ENCODE peak calls at places on chromosome 10, in seven cellular contexts. W is mucosa of gallbladder, U is epithelial cell of esophagus, V is Kasumi-1, Z is Ammon's horn, F is LoVo, X is NCI-H226. L is an unnamed sample.

GRCh38 chr10:42979181-42979580 is 97.7 kb upstream of the RET start:
- DNase-seq in W (no peak), U (no peak), V (no peak), Z (no peak), F (no peak), X (no peak), L (no peak)

GRCh38 chr10:22736134-22736533 is 21.8 kb upstream of the PIP4K2A start:
- DNase-seq in W (no peak), U (peak; percentile 65), V (no peak), Z (no peak), F (no peak), X (peak; percentile 63), L (peak; percentile 5)

GRCh38 chr10:110065269-110065668 is 57.5 kb downstream of the ADD3 start:
- DNase-seq in W (no peak), U (no peak), V (no peak), Z (no peak), F (no peak), X (no peak), L (no peak)

GRCh38 chr10:97673736-97674525 is 13.1 kb downstream of the AVPI1 start:
- DNase-seq in W (no peak), U (peak; percentile 57), V (peak; percentile 85), Z (peak; percentile 58), F (peak; percentile 61), X (peak; percentile 64), L (peak; percentile 86)

GRCh38 chr10:118564652-118565051 is 30.8 kb downstream of the PRLHR start:
- DNase-seq in W (no peak), U (peak; percentile 56), V (no peak), Z (peak; percentile 57), F (no peak), X (no peak), L (peak; percentile 6)

GRCh38 chr10:130021373-130021950 is 57.4 kb upstream of the EBF3 start:
- DNase-seq in W (no peak), U (no peak), V (no peak), Z (no peak), F (no peak), X (no peak), L (peak; percentile 95)

GRCh38 chr10:63323930-63324854 is 141.6 kb downstream of the JMJD1C start:
- DNase-seq in W (no peak), U (no peak), V (no peak), Z (no peak), F (no peak), X (no peak), L (no peak)

GRCh38 chr10:74223755-74224530 is 72.9 kb downstream of the ADK start:
- DNase-seq in W (no peak), U (peak; percentile 78), V (no peak), Z (no peak), F (no peak), X (peak; percentile 71), L (peak; percentile 62)

GRCh38 chr10:62817120-62817762 is 1.1 kb upstream of the EGR2 start:
- DNase-seq in W (no peak), U (peak; percentile 34), V (no peak), Z (peak; percentile 52), F (peak; percentile 12), X (peak; percentile 33), L (no peak)

GRCh38 chr10:782751-783648 is 93.5 kb upstream of the DIP2C start:
- DNase-seq in W (peak; percentile 7), U (no peak), V (no peak), Z (no peak), F (no peak), X (no peak), L (no peak)

GRCh38 chr10:95601116-95601719 is 40.0 kb upstream of the SORBS1 start:
- DNase-seq in W (peak; percentile 84), U (peak; percentile 87), V (peak; percentile 92), Z (peak; percentile 93), F (peak; percentile 75), X (peak; percentile 77), L (peak; percentile 86)

GRCh38 chr10:119362122-119362521 is 154.8 kb downstream of the GRK5 start:
- DNase-seq in W (peak; percentile 48), U (no peak), V (no peak), Z (no peak), F (no peak), X (no peak), L (peak; percentile 22)

GRCh38 chr10:30639946-30640786 is 10.6 kb upstream of the LYZL2 start:
- DNase-seq in W (no peak), U (peak; percentile 69), V (peak; percentile 81), Z (peak; percentile 75), F (peak; percentile 62), X (no peak), L (peak; percentile 84)

GRCh38 chr10:122490786-122491680 is 29.7 kb downstream of the HTRA1 start:
- DNase-seq in W (peak; percentile 75), U (peak; percentile 95), V (no peak), Z (peak; percentile 53), F (no peak), X (no peak), L (peak; percentile 76)

GRCh38 chr10:8054498-8055407 is at the start of gene GATA3:
- DNase-seq in W (no peak), U (peak; percentile 71), V (peak; percentile 13), Z (no peak), F (no peak), X (peak; percentile 50), L (no peak)

GRCh38 chr10:81200801-81201200 is 663.1 kb downstream of the SH2D4B start:
- DNase-seq in W (no peak), U (no peak), V (no peak), Z (no peak), F (no peak), X (no peak), L (no peak)

GRCh38 chr10:132421377-132422168 is 24.6 kb downstream of the PWWP2B start:
- DNase-seq in W (peak; percentile 83), U (peak; percentile 50), V (peak; percentile 63), Z (peak; percentile 57), F (peak; percentile 32), X (no peak), L (no peak)

GRCh38 chr10:80277567-80278250 is 11.7 kb downstream of the MAT1A start:
- DNase-seq in W (no peak), U (no peak), V (no peak), Z (no peak), F (no peak), X (no peak), L (no peak)

GRCh38 chr10:132742167-132742836 is 43.6 kb downstream of the NKX6-2 start:
- DNase-seq in W (no peak), U (no peak), V (no peak), Z (no peak), F (no peak), X (no peak), L (no peak)

GRCh38 chr10:69123306-69123746 is 652 bp upstream of the VPS26A start:
- DNase-seq in W (no peak), U (peak; percentile 60), V (peak; percentile 93), Z (no peak), F (peak; percentile 72), X (peak; percentile 58), L (peak; percentile 63)

GRCh38 chr10:132904814-132905649 is 37.3 kb downstream of the CFAP46 start:
- DNase-seq in W (no peak), U (no peak), V (no peak), Z (no peak), F (no peak), X (no peak), L (no peak)

GRCh38 chr10:118850418-118851061 is 95.8 kb upstream of the CACUL1 start:
- DNase-seq in W (no peak), U (peak; percentile 79), V (peak; percentile 77), Z (peak; percentile 31), F (peak; percentile 50), X (peak; percentile 29), L (peak; percentile 69)

GRCh38 chr10:72328045-72328828 is 26.5 kb downstream of the DNAJB12 start:
- DNase-seq in W (peak; percentile 55), U (peak; percentile 54), V (peak; percentile 59), Z (peak; percentile 81), F (peak; percentile 56), X (peak; percentile 45), L (peak; percentile 66)

GRCh38 chr10:112490543-112490942 is 43.5 kb downstream of the VTI1A start:
- DNase-seq in W (no peak), U (peak; percentile 4), V (no peak), Z (no peak), F (peak; percentile 85), X (no peak), L (peak; percentile 29)

GRCh38 chr10:131845505-131846223 is 55.1 kb upstream of the PPP2R2D start:
- DNase-seq in W (no peak), U (no peak), V (no peak), Z (no peak), F (no peak), X (no peak), L (no peak)

L was measured in fibroblast of mammary gland.